ENCODE peak calls at places on chromosomes 7 and 10, in ten cellular contexts. G, U, I, K, A, E, O, H, Z and F are unnamed samples.

GRCh38 chr7:104150470-104150869 is 57.3 kb downstream of the ORC5 start:
- DNase-seq in G (no peak), U (no peak), I (no peak), K (no peak), A (no peak), E (no peak), O (no peak), H (peak), Z (no peak), F (no peak)

GRCh38 chr10:13659887-13660544 is 73.3 kb downstream of the PRPF18 start:
- DNase-seq in G (no peak), U (peak), I (peak), K (peak), A (peak), E (peak), O (peak), H (peak), Z (peak), F (no peak)

GRCh38 chr10:79375321-79376077 is 28.2 kb downstream of the PPIF start:
- DNase-seq in G (peak), U (no peak), I (no peak), K (no peak), A (no peak), E (no peak), O (peak), H (peak), Z (no peak), F (peak)

GRCh38 chr10:50594012-50594411 is 29.7 kb downstream of the SGMS1 start:
- DNase-seq in G (peak), U (no peak), I (no peak), K (no peak), A (no peak), E (no peak), O (peak), H (peak), Z (no peak), F (peak)

GRCh38 chr7:151666886-151667285 is 147.2 kb upstream of the RHEB start:
- DNase-seq in G (no peak), U (no peak), I (no peak), K (no peak), A (no peak), E (no peak), O (no peak), H (no peak), Z (no peak), F (no peak)

GRCh38 chr7:85062651-85063050 is 124.2 kb downstream of the SEMA3D start:
- DNase-seq in G (no peak), U (no peak), I (no peak), K (no peak), A (no peak), E (no peak), O (no peak), H (no peak), Z (no peak), F (no peak)

GRCh38 chr10:95809370-95810197 is 53.6 kb downstream of the ENTPD1 start:
- DNase-seq in G (no peak), U (no peak), I (no peak), K (no peak), A (no peak), E (no peak), O (no peak), H (no peak), Z (no peak), F (no peak)

GRCh38 chr7:12493407-12493806 is 77.1 kb upstream of the SCIN start:
- DNase-seq in G (peak), U (no peak), I (no peak), K (no peak), A (no peak), E (no peak), O (no peak), H (peak), Z (no peak), F (no peak)

GRCh38 chr7:26900283-26900682 is 35.9 kb upstream of the SKAP2 start:
- DNase-seq in G (no peak), U (no peak), I (no peak), K (no peak), A (no peak), E (no peak), O (no peak), H (no peak), Z (no peak), F (no peak)

GRCh38 chr10:116274141-116274861 is 1.3 kb upstream of the GFRA1 start:
- DNase-seq in G (no peak), U (peak), I (no peak), K (peak), A (peak), E (no peak), O (peak), H (no peak), Z (no peak), F (no peak)

GRCh38 chr7:24025094-24025493 is 258.9 kb upstream of the NPY start:
- DNase-seq in G (no peak), U (peak), I (no peak), K (no peak), A (no peak), E (no peak), O (peak), H (peak), Z (no peak), F (peak)

GRCh38 chr10:70622541-70622940 is 20.0 kb upstream of the PRF1 start:
- DNase-seq in G (no peak), U (no peak), I (no peak), K (no peak), A (no peak), E (no peak), O (no peak), H (no peak), Z (no peak), F (no peak)

GRCh38 chr7:12403287-12404181 is at the start of gene VWDE:
- DNase-seq in G (no peak), U (peak), I (no peak), K (peak), A (peak), E (peak), O (peak), H (no peak), Z (no peak), F (no peak)

GRCh38 chr10:74008212-74008731 is 10.4 kb downstream of the VCL start:
- DNase-seq in G (no peak), U (no peak), I (no peak), K (no peak), A (no peak), E (no peak), O (peak), H (peak), Z (no peak), F (peak)

DNA sequence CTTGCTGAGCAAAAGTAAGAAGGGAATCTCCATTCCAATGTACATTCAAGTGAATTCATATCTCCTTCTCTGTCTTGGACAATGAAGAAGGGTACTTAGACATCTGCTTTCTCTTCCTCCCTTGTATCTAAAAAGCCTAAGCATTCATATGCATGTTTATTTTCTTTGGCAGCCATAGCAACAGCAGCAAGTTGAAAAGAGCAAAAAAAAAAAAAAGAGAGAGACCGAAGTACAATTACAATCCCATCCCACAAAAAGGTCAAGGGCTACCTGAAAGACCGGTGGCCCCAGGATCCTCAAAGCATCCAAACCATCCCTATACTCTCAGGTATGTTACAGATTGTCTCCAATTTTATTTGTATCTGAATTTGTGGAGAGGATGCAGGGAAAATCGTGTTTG is 4.1 kb downstream of the OR2F1 start:
- DNase-seq in G (no peak), U (no peak), I (no peak), K (no peak), A (no peak), E (no peak), O (no peak), H (peak), Z (no peak), F (no peak)
- H3K4me3 ChIP-seq in G (no peak), U (no peak), I (no peak), K (no peak), A (no peak), E (no peak), O (no peak), H (no peak), Z (no peak), F (no peak)

GRCh38 chr10:101121661-101122045 is 9.4 kb upstream of the TLX1 start:
- DNase-seq in G (no peak), U (no peak), I (no peak), K (no peak), A (no peak), E (no peak), O (no peak), H (no peak), Z (no peak), F (no peak)
- H3K4me3 ChIP-seq in G (no peak), U (no peak), I (peak), K (peak), A (peak), E (peak), O (peak), H (no peak), Z (peak), F (peak)

GRCh38 chr7:72153132-72153512 is 259.0 kb downstream of the CALN1 start:
- DNase-seq in G (no peak), U (no peak), I (no peak), K (no peak), A (no peak), E (no peak), O (no peak), H (no peak), Z (no peak), F (no peak)
- H3K4me3 ChIP-seq in G (no peak), U (no peak), I (no peak), K (no peak), A (no peak), E (no peak), O (no peak), H (no peak), Z (no peak), F (no peak)

GRCh38 chr7:522938-523289 is 3.3 kb upstream of the PDGFA start:
- DNase-seq in G (no peak), U (no peak), I (no peak), K (no peak), A (no peak), E (no peak), O (no peak), H (no peak), Z (no peak), F (no peak)

GRCh38 chr7:525740-526139 is 6.1 kb upstream of the PDGFA start:
- DNase-seq in G (no peak), U (no peak), I (no peak), K (no peak), A (peak), E (no peak), O (no peak), H (no peak), Z (no peak), F (no peak)

GRCh38 chr7:524800-525199 is 5.2 kb upstream of the PDGFA start:
- DNase-seq in G (no peak), U (no peak), I (no peak), K (no peak), A (peak), E (no peak), O (no peak), H (no peak), Z (no peak), F (no peak)

GRCh38 chr7:522071-522937 is 2.7 kb upstream of the PDGFA start:
- DNase-seq in G (no peak), U (peak), I (no peak), K (peak), A (peak), E (peak), O (peak), H (peak), Z (peak), F (no peak)

DNA sequence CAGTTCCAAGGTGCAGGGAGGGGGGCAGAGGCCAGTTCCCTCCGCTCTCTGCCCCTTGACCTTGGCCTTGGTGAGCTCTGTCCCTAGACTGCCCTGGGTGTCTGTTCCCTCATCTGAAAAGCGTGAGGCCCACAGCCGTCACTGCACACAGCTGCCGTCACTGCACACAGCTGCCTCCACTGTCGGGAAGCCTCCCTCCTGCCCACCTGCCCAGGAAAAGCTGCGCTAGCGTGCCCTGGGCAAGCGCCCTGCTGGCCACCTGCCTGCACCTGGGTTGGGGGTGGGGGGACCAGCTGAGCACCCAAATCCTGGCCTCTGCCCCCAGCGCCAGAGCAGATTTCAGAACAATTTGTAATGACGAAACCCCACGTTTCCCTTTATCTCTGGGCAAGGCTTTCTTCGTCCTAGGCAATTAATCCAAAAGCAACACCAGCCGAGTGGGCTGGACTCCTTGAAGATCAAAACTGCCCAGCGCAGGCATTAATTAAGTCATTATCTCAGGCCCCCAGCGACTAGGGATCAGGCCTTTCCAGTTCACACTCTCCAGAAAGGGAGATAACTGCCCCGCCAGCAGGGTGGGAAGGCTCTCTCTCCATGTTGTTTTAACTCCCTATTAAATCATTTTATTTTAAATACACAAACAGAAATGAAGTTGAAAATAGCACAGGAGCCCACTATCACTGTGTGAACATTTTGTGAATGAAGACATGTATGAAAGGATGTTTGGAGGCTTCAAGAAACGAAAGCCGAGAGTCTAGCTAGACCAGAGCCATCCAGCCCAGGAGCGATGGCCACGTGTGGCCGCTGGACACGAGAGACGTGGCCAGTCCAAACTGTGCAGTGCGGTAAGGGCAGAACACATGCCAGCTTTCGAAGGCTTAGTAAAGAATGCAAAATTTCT is 4.0 kb upstream of the PDGFA start:
- DNase-seq in G (no peak), U (peak), I (no peak), K (no peak), A (peak), E (no peak), O (no peak), H (no peak), Z (no peak), F (no peak)
- H3K4me3 ChIP-seq in G (no peak), U (no peak), I (no peak), K (no peak), A (peak), E (no peak), O (no peak), H (no peak), Z (no peak), F (no peak)

DNA sequence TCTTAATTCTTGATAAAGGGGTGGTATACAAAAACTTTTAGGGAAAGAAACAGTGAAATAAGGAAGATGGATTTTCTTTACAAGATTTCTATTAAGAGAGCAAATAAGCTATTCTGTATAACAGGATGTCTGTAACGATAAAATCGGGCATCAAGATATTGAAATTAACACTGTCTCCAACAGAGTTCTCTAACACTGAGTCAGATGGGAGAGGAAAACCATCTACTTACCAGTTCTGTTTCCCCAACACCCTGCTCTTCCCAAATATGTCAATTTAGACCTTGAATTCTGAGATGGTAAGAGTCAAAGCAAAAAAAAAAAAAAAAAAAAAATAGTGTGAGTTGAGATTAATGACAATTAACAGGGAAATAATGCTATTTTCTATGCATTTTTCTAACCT is 23.0 kb downstream of the SMURF1 start:
- DNase-seq in G (no peak), U (no peak), I (no peak), K (no peak), A (no peak), E (no peak), O (no peak), H (no peak), Z (no peak), F (no peak)
- H3K4me3 ChIP-seq in G (no peak), U (no peak), I (no peak), K (no peak), A (no peak), E (no peak), O (no peak), H (no peak), Z (peak), F (no peak)

GRCh38 chr10:122083478-122084025 is 94.6 kb downstream of the TACC2 start:
- DNase-seq in G (no peak), U (no peak), I (no peak), K (no peak), A (peak), E (no peak), O (no peak), H (no peak), Z (no peak), F (no peak)

GRCh38 chr10:122084286-122085041 is 95.5 kb downstream of the TACC2 start:
- DNase-seq in G (no peak), U (no peak), I (no peak), K (no peak), A (no peak), E (no peak), O (no peak), H (no peak), Z (no peak), F (no peak)

GRCh38 chr10:122086416-122087240 is 97.7 kb downstream of the TACC2 start:
- DNase-seq in G (no peak), U (no peak), I (no peak), K (no peak), A (no peak), E (no peak), O (no peak), H (no peak), Z (no peak), F (no peak)

GRCh38 chr10:122087436-122087835 is 98.5 kb downstream of the TACC2 start:
- DNase-seq in G (no peak), U (no peak), I (no peak), K (no peak), A (no peak), E (no peak), O (no peak), H (no peak), Z (no peak), F (no peak)

DNA sequence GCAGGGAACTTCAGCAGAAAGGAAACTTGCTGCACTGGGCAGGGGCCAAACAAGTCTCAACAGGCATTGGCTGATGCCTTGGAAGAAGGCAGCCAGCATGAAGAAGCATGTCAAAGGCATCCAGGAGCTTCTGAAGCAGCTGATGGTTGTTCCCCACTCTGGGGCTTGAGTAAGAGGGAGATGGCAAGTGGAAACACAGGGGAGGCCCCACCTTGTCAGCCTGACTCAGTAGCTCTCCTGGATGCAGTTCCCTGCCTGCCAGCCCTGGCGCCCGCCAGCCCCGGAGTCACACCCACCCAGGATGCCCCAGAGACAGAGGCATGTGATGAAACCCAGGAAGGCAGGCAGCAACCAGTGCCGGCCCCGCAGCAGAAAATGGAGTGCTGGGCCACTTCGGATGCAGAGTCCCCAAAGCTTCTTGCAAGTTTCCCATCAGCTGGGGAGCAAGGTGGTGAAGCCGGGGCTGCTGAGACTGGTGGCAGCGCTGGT is 96.5 kb downstream of the TACC2 start:
- DNase-seq in G (no peak), U (no peak), I (no peak), K (no peak), A (no peak), E (no peak), O (no peak), H (no peak), Z (no peak), F (no peak)
- H3K4me3 ChIP-seq in G (no peak), U (no peak), I (no peak), K (no peak), A (no peak), E (no peak), O (no peak), H (no peak), Z (no peak), F (no peak)